ENCODE peak calls at places on chromosomes 13 and 19, in eight cellular contexts. B is SK-N-SH, T is PC-3, X is HCT116, Y is neural progenitor cell, A is GM23338, E is hepatocyte, V is MM.1S. W is an unnamed sample. For H3K4me1, the result is how much of the 10 kb centered on the place peaks cover.

GRCh38 chr13:78993792-78994191 is 334.8 kb upstream of the OBI1 start:
- DNase-seq in B (no peak), T (no peak), X (no peak), Y (peak), A (peak), E (no peak), V (no peak), W (no peak)

GRCh38 chr13:71852082-71852481 is 14.9 kb downstream of the DACH1 start:
- DNase-seq in B (no peak), T (no peak), X (no peak), Y (peak), A (no peak), E (no peak), V (no peak), W (no peak)

GRCh38 chr19:7888145-7888825 is at the start of gene LRRC8E:
- DNase-seq in B (peak), T (peak), X (no peak), Y (peak), A (peak), E (peak), V (no peak), W (peak)

GRCh38 chr13:103557878-103558277 is 491.7 kb upstream of the SLC10A2 start:
- DNase-seq in B (no peak), T (no peak), X (no peak), Y (no peak), A (no peak), E (no peak), V (no peak), W (no peak)

GRCh38 chr19:55405638-55406037 is 1.9 kb downstream of the UBE2S start:
- DNase-seq in B (no peak), T (no peak), X (no peak), Y (no peak), A (no peak), E (no peak), V (no peak), W (no peak)

GRCh38 chr19:6930190-6930589 is 42.8 kb downstream of the ADGRE1 start:
- DNase-seq in B (no peak), T (no peak), X (no peak), Y (no peak), A (no peak), E (no peak), V (no peak), W (no peak)

GRCh38 chr19:1725100-1726064 is 27.9 kb upstream of the ONECUT3 start:
- DNase-seq in B (peak), T (peak), X (no peak), Y (peak), A (peak), E (peak), V (peak), W (peak)

GRCh38 chr13:106558527-106558926 is 9.4 kb downstream of the ARGLU1 start:
- DNase-seq in B (no peak), T (no peak), X (no peak), Y (no peak), A (no peak), E (no peak), V (no peak), W (no peak)

GRCh38 chr13:109771926-109772325 is 14.5 kb downstream of the IRS2 start:
- DNase-seq in B (no peak), T (no peak), X (no peak), Y (no peak), A (no peak), E (no peak), V (no peak), W (no peak)

GRCh38 chr13:86830046-86830445 is 841.1 kb upstream of the SLITRK5 start:
- DNase-seq in B (no peak), T (no peak), X (no peak), Y (no peak), A (no peak), E (no peak), V (no peak), W (no peak)

GRCh38 chr13:58455094-58455493 is 823.5 kb downstream of the PCDH17 start:
- DNase-seq in B (no peak), T (no peak), X (no peak), Y (no peak), A (no peak), E (no peak), V (no peak), W (no peak)

GRCh38 chr13:33763021-33763420 is 54.9 kb upstream of the RFC3 start:
- DNase-seq in B (no peak), T (no peak), X (no peak), Y (no peak), A (no peak), E (no peak), V (no peak), W (peak)

GRCh38 chr19:42111384-42111783 is 20.9 kb downstream of the POU2F2 start:
- DNase-seq in B (no peak), T (no peak), X (no peak), Y (no peak), A (no peak), E (no peak), V (no peak), W (peak)

GRCh38 chr19:46133101-46133627 is 8.7 kb upstream of the IGFL3 start:
- DNase-seq in B (no peak), T (peak), X (peak), Y (peak), A (peak), E (peak), V (no peak), W (peak)

GRCh38 chr13:29749401-29750177 is 100.8 kb downstream of the UBL3 start:
- DNase-seq in B (no peak), T (no peak), X (no peak), Y (no peak), A (no peak), E (no peak), V (no peak), W (peak)

GRCh38 chr19:37313335-37313627 is 57.6 kb upstream of the ZNF527 start:
- DNase-seq in B (no peak), T (no peak), X (no peak), Y (no peak), A (no peak), E (no peak), V (no peak), W (peak)

GRCh38 chr19:55080121-55080914 is 4.6 kb downstream of the EPS8L1 start:
- DNase-seq in B (peak), T (no peak), X (peak), Y (peak), A (peak), E (peak), V (no peak), W (peak)

GRCh38 chr13:101942038-101942437 is 459.8 kb downstream of the FGF14 start:
- DNase-seq in B (peak), T (peak), X (no peak), Y (peak), A (peak), E (peak), V (peak), W (peak)

GRCh38 chr19:38634757-38635482 is 12.5 kb upstream of the ACTN4 start:
- DNase-seq in B (peak), T (peak), X (no peak), Y (peak), A (peak), E (peak), V (peak), W (peak)

GRCh38 chr19:32828643-32829344 is 40.8 kb downstream of the SLC7A9 start:
- DNase-seq in B (no peak), T (no peak), X (no peak), Y (no peak), A (no peak), E (no peak), V (no peak), W (no peak)

GRCh38 chr19:37655689-37656491 is 625 bp upstream of the ZFP30 start:
- DNase-seq in B (peak), T (peak), X (peak), Y (peak), A (peak), E (peak), V (no peak), W (peak)

GRCh38 chr13:112510002-112510780 is 77.8 kb downstream of the TUBGCP3 start:
- DNase-seq in B (peak), T (peak), X (peak), Y (peak), A (peak), E (peak), V (peak), W (peak)

GRCh38 chr19:34989248-34989797 is 10.8 kb upstream of the GRAMD1A start:
- DNase-seq in B (no peak), T (no peak), X (no peak), Y (no peak), A (no peak), E (no peak), V (no peak), W (no peak)

GRCh38 chr13:49711218-49711863 is 20.1 kb upstream of the EBPL start:
- DNase-seq in B (no peak), T (peak), X (no peak), Y (no peak), A (no peak), E (peak), V (no peak), W (peak)

GRCh38 chr13:34076319-34076718 is 258.4 kb downstream of the RFC3 start:
- DNase-seq in B (no peak), T (peak), X (no peak), Y (no peak), A (no peak), E (no peak), V (no peak), W (peak)

GRCh38 chr19:574658-575526 is 2.5 kb downstream of the BSG start:
- DNase-seq in B (no peak), T (peak), X (no peak), Y (peak), A (peak), E (peak), V (no peak), W (peak)

GRCh38 chr19:571127-571974 is 1.0 kb upstream of the BSG start:
- DNase-seq in B (no peak), T (peak), X (no peak), Y (peak), A (peak), E (peak), V (peak), W (peak)

GRCh38 chr19:572891-573825 is 762 bp downstream of the BSG start:
- DNase-seq in B (peak), T (peak), X (no peak), Y (peak), A (peak), E (peak), V (peak), W (peak)

GRCh38 chr19:570315-570714 is 2.1 kb upstream of the BSG start:
- DNase-seq in B (peak), T (no peak), X (no peak), Y (no peak), A (no peak), E (no peak), V (no peak), W (no peak)

GRCh38 chr19:572140-572890 is at the start of gene BSG:
- DNase-seq in B (peak), T (peak), X (peak), Y (peak), A (peak), E (peak), V (peak), W (peak)
- H3K4me1 ChIP-seq in B (under half), T (under half), X (under half), Y (under half), A (under half), E (under half), V (under half), W (under half)

DNA sequence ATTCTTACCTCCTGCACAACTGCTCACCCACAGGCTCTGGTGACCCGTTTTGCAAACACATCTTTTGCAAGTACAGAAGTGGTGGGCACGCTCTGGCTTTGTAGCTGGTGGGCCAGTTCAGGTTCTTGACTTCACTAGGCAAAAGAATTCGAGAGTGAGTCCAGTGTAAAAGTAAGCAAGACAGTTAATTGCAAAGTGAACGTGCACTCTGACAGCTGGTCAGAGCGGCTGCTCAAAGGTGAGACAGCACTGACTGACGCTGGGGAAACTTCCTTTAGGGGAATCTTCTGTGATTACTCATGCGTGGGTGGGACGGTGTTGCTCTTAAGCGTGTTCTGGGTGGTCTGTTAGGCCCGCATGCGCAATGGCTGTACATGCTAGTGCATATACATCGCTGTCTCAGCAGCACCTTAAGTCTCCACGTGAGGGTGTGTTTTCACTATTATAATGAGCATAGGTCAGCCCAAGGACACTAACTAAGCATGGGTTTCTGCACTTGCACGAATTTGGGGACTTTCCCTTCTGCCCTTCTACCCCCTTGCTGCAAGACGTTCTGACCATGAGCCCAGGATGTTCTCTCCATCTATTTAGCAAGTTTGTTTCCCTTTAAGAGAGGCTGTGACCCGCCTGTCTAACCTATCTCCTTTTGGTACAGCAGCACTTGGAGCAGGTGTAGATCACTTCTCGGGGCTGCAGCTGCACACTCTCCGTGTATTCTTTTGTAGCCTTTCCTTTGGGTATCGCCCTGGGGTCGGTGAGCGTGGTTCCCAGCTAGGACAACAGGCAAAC is 30.2 kb upstream of the CD33 start:
- DNase-seq in B (no peak), T (no peak), X (no peak), Y (no peak), A (no peak), E (no peak), V (no peak), W (no peak)
- TF ChIP-seq EZH2phosphoT487 in B (no peak), T (no peak), X (no peak), Y (no peak), A (no peak), E (no peak), V (no peak), W (no peak)

GRCh38 chr19:13054605-13055212 is 47.9 kb downstream of the LYL1 start:
- DNase-seq in B (no peak), T (no peak), X (no peak), Y (no peak), A (no peak), E (no peak), V (no peak), W (peak)
- H3K4me1 ChIP-seq in B (half or more), T (half or more), X (half or more), Y (half or more), A (half or more), E (half or more), V (under half), W (half or more)

DNA sequence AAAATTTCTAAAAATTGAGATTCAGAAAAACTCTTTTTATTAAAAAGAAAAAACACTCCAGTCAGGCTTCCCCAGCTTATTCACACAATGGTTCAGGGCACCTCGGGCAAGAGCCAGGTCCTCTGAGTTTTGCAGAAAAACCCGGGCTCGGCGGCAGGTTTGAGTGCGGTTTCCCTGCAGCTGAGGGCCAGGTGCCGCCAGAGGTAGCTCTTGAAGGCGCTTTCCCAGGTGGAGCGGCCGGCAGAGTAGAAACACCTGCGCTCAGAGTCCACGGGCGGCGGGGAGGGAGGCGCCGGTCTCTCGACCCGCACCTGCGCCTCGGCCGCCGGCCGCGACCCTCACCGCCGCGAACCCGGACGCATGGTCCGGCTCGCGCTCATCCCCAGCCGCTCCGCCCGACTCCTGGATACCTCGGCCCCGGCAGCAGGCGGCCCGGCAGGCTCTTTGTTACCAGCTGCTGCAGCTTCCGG is 444 bp downstream of the PROSER1 start:
- DNase-seq in B (no peak), T (no peak), X (no peak), Y (no peak), A (no peak), E (no peak), V (peak), W (peak)
- TF ChIP-seq EZH2phosphoT487 in B (no peak), T (no peak), X (no peak), Y (no peak), A (no peak), E (no peak), V (no peak), W (no peak)

DNA sequence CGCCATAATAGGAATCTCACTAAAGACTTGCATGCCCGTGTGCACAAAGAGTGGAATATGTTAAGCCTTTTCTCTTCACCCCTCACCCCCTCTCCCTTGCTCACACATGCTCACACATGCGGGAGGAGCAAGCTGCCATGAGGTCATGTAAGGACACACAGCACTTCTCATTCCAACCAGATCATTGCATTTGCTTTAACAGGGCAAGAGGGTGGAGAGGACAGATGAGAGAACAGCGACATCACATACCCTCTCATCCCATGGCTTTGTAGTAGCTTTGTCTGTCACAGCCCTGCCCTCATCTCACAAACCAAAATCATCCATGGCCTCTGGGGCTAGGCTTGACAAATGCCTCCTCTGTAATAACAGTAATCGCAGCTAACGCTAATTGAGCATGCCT is 145.6 kb upstream of the FRY start:
- DNase-seq in B (peak), T (no peak), X (no peak), Y (peak), A (no peak), E (no peak), V (no peak), W (peak)
- H3K4me1 ChIP-seq in B (under half), T (under half), X (under half), Y (under half), A (under half), E (under half), V (under half), W (under half)